ENCODE peak calls at places on chromosomes 11 and 22, in six cellular contexts. J, B, Y, E, F and D are unnamed samples.

GRCh38 chr11:11958403-11958802 is 50.0 kb downstream of the DKK3 start:
- DNase-seq in J (no peak), B (no peak), Y (no peak), E (no peak), F (no peak), D (no peak)

GRCh38 chr11:107215006-107215405 is 196.7 kb upstream of the GUCY1A2 start:
- DNase-seq in J (no peak), B (no peak), Y (no peak), E (no peak), F (no peak), D (no peak)

GRCh38 chr11:62546937-62547625 is 475 bp upstream of the AHNAK start:
- DNase-seq in J (no peak), B (no peak), Y (no peak), E (no peak), F (no peak), D (peak; percentile 49)

GRCh38 chr11:87137711-87138110 is 100.0 kb downstream of the TMEM135 start:
- DNase-seq in J (no peak), B (no peak), Y (no peak), E (no peak), F (no peak), D (peak; percentile 64)

GRCh38 chr11:36411202-36411640 is 98.9 kb downstream of the TRAF6 start:
- DNase-seq in J (no peak), B (peak; percentile 31), Y (no peak), E (no peak), F (no peak), D (no peak)

GRCh38 chr11:37914859-37915258 is 1316.8 kb upstream of the RAG2 start:
- DNase-seq in J (no peak), B (no peak), Y (no peak), E (no peak), F (no peak), D (no peak)

GRCh38 chr11:32143378-32143777 is 52.5 kb downstream of the RCN1 start:
- DNase-seq in J (no peak), B (no peak), Y (no peak), E (no peak), F (no peak), D (no peak)

GRCh38 chr11:78374917-78375316 is 42.7 kb downstream of the GAB2 start:
- DNase-seq in J (no peak), B (no peak), Y (no peak), E (no peak), F (no peak), D (no peak)

GRCh38 chr11:61820174-61820573 is 3.4 kb upstream of the FADS1 start:
- DNase-seq in J (no peak), B (no peak), Y (no peak), E (no peak), F (peak; percentile 33), D (peak; percentile 65)

GRCh38 chr11:113001709-113002108 is 40.5 kb downstream of the NCAM1 start:
- DNase-seq in J (no peak), B (no peak), Y (no peak), E (no peak), F (no peak), D (no peak)

GRCh38 chr11:129895126-129896041 is at the start of gene NFRKB:
- DNase-seq in J (peak; percentile 18), B (peak; percentile 9), Y (peak; percentile 98), E (peak; percentile 75), F (peak; percentile 72), D (peak; percentile 58)

GRCh38 chr11:1044160-1044559 is 7.6 kb upstream of the MUC6 start:
- DNase-seq in J (no peak), B (no peak), Y (no peak), E (no peak), F (no peak), D (no peak)

GRCh38 chr11:28673687-28674431 is 565.7 kb downstream of the METTL15 start:
- DNase-seq in J (peak; percentile 54), B (no peak), Y (no peak), E (no peak), F (no peak), D (peak; percentile 13)

GRCh38 chr22:47301820-47302475 is 539.5 kb downstream of the TBC1D22A start:
- DNase-seq in J (no peak), B (no peak), Y (no peak), E (no peak), F (no peak), D (no peak)

GRCh38 chr11:109864161-109864661 is 229.0 kb upstream of the ZC3H12C start:
- DNase-seq in J (peak; percentile 75), B (peak; percentile 80), Y (no peak), E (no peak), F (no peak), D (no peak)

GRCh38 chr11:13335319-13335718 is 57.7 kb downstream of the BMAL1 start:
- DNase-seq in J (no peak), B (no peak), Y (peak; percentile 68), E (no peak), F (peak; percentile 49), D (peak; percentile 66)

GRCh38 chr22:37508431-37508963 is 10.7 kb downstream of the CARD10 start:
- DNase-seq in J (no peak), B (no peak), Y (no peak), E (no peak), F (no peak), D (no peak)

GRCh38 chr11:2878782-2879181 is 6.8 kb downstream of the CDKN1C start:
- DNase-seq in J (no peak), B (no peak), Y (no peak), E (no peak), F (no peak), D (no peak)

GRCh38 chr11:126393143-126393542 is 37.7 kb downstream of the ST3GAL4 start:
- DNase-seq in J (no peak), B (no peak), Y (no peak), E (no peak), F (no peak), D (no peak)

GRCh38 chr11:1401656-1402221 is 12.0 kb downstream of the BRSK2 start:
- DNase-seq in J (no peak), B (no peak), Y (peak; percentile 84), E (no peak), F (peak; percentile 30), D (peak; percentile 48)

GRCh38 chr11:59776210-59777066 is 21.3 kb downstream of the STX3 start:
- DNase-seq in J (peak; percentile 85), B (no peak), Y (no peak), E (no peak), F (peak; percentile 90), D (peak; percentile 78)

GRCh38 chr11:2150206-2150847 is 10.7 kb downstream of the INS start:
- DNase-seq in J (peak; percentile 62), B (no peak), Y (no peak), E (no peak), F (peak; percentile 72), D (peak; percentile 59)

GRCh38 chr11:95297680-95298452 is 66.9 kb upstream of the SESN3 start:
- DNase-seq in J (no peak), B (no peak), Y (no peak), E (no peak), F (no peak), D (no peak)

GRCh38 chr11:121583825-121584224 is 131.1 kb upstream of the SORL1-AS1 start:
- DNase-seq in J (no peak), B (no peak), Y (no peak), E (no peak), F (no peak), D (no peak)

DNA sequence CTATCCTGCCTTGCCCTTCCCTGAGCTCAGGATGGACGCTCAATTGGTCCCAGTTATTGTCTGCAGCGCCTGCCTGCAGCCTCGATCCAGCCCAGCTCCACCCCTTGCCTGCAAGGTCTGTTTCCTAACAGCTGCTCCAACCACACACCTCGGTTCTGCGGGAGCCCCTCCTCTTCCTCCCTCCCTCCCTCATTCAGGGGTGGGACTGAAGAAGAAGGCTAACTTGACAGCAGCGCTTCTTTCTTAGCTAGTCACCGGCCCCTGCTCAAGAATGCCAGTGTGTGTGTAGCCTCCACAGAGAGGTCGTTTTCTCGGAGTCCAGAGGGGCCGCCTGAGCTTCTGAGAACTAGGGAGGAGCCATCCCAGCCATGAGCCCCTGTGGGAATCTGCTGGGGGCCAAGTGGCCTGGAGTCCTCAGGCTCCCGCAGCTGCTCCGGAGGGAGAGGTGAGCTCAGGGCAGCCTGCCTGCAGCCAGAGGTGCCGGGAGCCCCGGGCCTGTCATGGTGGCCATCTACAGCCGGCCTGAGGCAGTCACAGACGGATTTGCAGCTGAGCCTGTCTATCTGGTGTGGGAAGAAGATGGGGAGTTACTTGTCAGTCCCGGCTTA is 36.1 kb downstream of the LIMK2 start:
- DNase-seq in J (no peak), B (no peak), Y (peak; percentile 73), E (peak; percentile 67), F (no peak), D (peak; percentile 94)
- TF ChIP-seq CEBPB in J (no peak), B (no peak), Y (no peak), E (no peak), F (no peak), D (peak; percentile 53)

DNA sequence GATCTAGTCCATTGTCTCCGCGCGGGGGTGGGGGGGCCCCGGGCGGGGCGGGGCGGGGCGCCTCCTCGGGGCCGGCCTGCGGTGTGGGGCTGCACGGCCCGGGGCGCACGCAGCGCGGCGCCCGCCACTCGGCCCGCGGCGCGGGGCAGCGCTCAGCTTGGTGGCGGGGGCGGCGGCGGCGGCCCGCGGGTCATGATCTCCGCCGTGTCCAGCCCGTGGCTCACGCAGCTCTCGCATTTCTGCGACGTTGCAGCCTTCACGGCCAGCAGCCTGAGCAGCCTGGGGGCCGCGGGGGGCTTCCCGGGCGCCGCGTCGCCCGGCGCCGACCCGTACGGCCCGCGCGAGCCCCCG is at the start of gene TBX1:
- DNase-seq in J (no peak), B (no peak), Y (no peak), E (no peak), F (no peak), D (no peak)
- H3K9ac ChIP-seq in J (no peak within 1 kb of the TSS), B (no peak within 1 kb of the TSS), Y (peak within 1 kb of the TSS; percentile 58), E (no peak within 1 kb of the TSS), F (no peak within 1 kb of the TSS), D (no peak within 1 kb of the TSS)

GRCh38 chr11:48025983-48026340 is 45.6 kb downstream of the PTPRJ start:
- DNase-seq in J (no peak), B (no peak), Y (no peak), E (no peak), F (no peak), D (peak; percentile 40)

GRCh38 chr11:48025293-48025982 is 45.1 kb downstream of the PTPRJ start:
- DNase-seq in J (no peak), B (no peak), Y (no peak), E (no peak), F (no peak), D (no peak)

GRCh38 chr11:48022445-48022844 is 42.1 kb downstream of the PTPRJ start:
- DNase-seq in J (no peak), B (no peak), Y (no peak), E (no peak), F (no peak), D (no peak)

GRCh38 chr11:48020092-48020755 is 39.9 kb downstream of the PTPRJ start:
- DNase-seq in J (no peak), B (peak; percentile 66), Y (no peak), E (no peak), F (no peak), D (no peak)

DNA sequence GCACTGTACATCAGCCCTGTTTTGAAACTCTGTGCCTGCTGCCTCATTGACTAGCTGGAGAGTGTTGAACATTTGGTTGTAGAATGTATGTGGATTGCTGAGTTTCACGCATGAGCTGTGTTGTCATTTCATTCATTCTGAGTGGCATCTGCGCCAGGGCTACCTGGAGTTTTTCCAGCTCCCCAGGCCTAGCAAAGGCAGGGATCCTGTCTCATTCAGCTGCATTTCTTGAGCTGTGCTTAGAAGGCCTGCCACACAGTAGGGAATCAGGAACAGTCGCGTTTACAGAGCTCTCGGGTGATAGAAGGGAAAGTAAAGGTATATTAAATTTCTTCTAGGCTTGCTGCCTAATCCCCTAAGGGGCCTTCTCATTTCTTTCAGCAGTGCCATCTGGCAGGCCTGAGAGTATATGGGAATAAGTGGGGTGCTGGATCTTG is 44.3 kb downstream of the PTPRJ start:
- DNase-seq in J (no peak), B (no peak), Y (no peak), E (no peak), F (no peak), D (no peak)
- TF ChIP-seq CEBPB in J (no peak), B (no peak), Y (no peak), E (no peak), F (no peak), D (no peak)

GRCh38 chr22:35734517-35734827 is 16.8 kb downstream of the APOL5 start:
- DNase-seq in J (no peak), B (no peak), Y (no peak), E (no peak), F (no peak), D (no peak)
- H3K9ac ChIP-seq in J (no peak overlapping the region), B (no peak overlapping the region), Y (no peak overlapping the region), E (no peak overlapping the region), F (no peak overlapping the region), D (no peak overlapping the region)